ENCODE peak calls at places on chromosomes 5 and 9, in seven cellular contexts. P, Y, R, Q, B, D and A are unnamed samples.
A peak's percentile ranks its signal among the peaks of the same experiment; 100 is the strongest.

GRCh38 chr9:107177857-107178256 is 105.2 kb upstream of the RAD23B start:
- DNase-seq in P (no peak), Y (no peak), R (no peak), Q (no peak), B (no peak), D (no peak), A (no peak)

GRCh38 chr9:16425572-16425971 is 444.9 kb downstream of the BNC2 start:
- DNase-seq in P (no peak), Y (no peak), R (no peak), Q (no peak), B (no peak), D (no peak), A (no peak)

GRCh38 chr9:25716220-25716872 is 38.1 kb upstream of the TUSC1 start:
- DNase-seq in P (peak; percentile 64), Y (no peak), R (peak; percentile 24), Q (peak; percentile 33), B (no peak), D (no peak), A (no peak)

GRCh38 chr5:149857499-149857898 is 87.1 kb downstream of the PDE6A start:
- DNase-seq in P (peak; percentile 20), Y (no peak), R (no peak), Q (peak; percentile 93), B (no peak), D (no peak), A (peak; percentile 95)

GRCh38 chr9:37271679-37272078 is 150.8 kb upstream of the GRHPR start:
- DNase-seq in P (no peak), Y (no peak), R (no peak), Q (no peak), B (no peak), D (no peak), A (no peak)

GRCh38 chr9:3956081-3956701 is 343.7 kb downstream of the GLIS3 start:
- DNase-seq in P (peak; percentile 54), Y (no peak), R (no peak), Q (no peak), B (no peak), D (no peak), A (no peak)

GRCh38 chr9:116860509-116861120 is 173.5 kb downstream of the TRIM32 start:
- DNase-seq in P (peak; percentile 60), Y (no peak), R (peak; percentile 42), Q (peak; percentile 58), B (no peak), D (no peak), A (peak; percentile 77)

GRCh38 chr5:78644129-78644528 is 4.4 kb downstream of the LHFPL2 start:
- DNase-seq in P (no peak), Y (no peak), R (no peak), Q (no peak), B (no peak), D (no peak), A (no peak)

GRCh38 chr5:11143456-11144267 is 382.6 kb upstream of the DAP start:
- DNase-seq in P (no peak), Y (no peak), R (no peak), Q (no peak), B (no peak), D (no peak), A (no peak)

GRCh38 chr5:9820696-9821449 is 190.7 kb upstream of the TAS2R1 start:
- DNase-seq in P (no peak), Y (no peak), R (no peak), Q (no peak), B (no peak), D (no peak), A (no peak)